ENCODE peak calls at places on chromosomes 2 and 18, in five cellular contexts. Q is stimulated activated CD4-positive, alpha-beta T cell treated with anti-CD3 and anti-CD28 coated beads, Interleukin-12 subunit alpha, Interleukin-12 subunit beta, amount 100 ng/mL, for 48 hours; K is choroid plexus epithelial cell; F is stimulated activated CD8-positive, alpha-beta memory T cell treated with anti-CD3 and anti-CD28 coated beads, Interleukin-2, amount 100 ng/mL, for 48 hours; T is stomach. R is an unnamed sample.

GRCh38 chr18:34322365-34323289 is 97.9 kb upstream of the NOL4 start:
- DNase-seq in K (peak; percentile 82), T (peak; percentile 59), F (no peak), Q (no peak), R (no peak)

GRCh38 chr2:239319261-239319661 is 81.6 kb downstream of the HDAC4 start:
- DNase-seq in T (peak; percentile 63), K (peak; percentile 76), F (no peak), Q (no peak), R (no peak)

GRCh38 chr18:79117791-79118190 is 48.6 kb downstream of the ATP9B start:
- DNase-seq in T (no peak), K (no peak), Q (no peak), F (no peak), R (no peak)

GRCh38 chr18:31044926-31045325 is 2.4 kb upstream of the DSC3 start:
- DNase-seq in Q (no peak), T (no peak), F (no peak), K (peak; percentile 15), R (no peak)

GRCh38 chr2:237298323-237299118 is 115.4 kb downstream of the COL6A3 start:
- DNase-seq in K (peak; percentile 77), F (no peak), Q (no peak), T (no peak), R (peak; percentile 83)

GRCh38 chr2:118845843-118846666 is 1.4 kb downstream of the EN1 start:
- DNase-seq in Q (no peak), F (no peak), K (no peak), T (no peak), R (no peak)

GRCh38 chr18:25097119-25098114 is 254.5 kb downstream of the ZNF521 start:
- DNase-seq in T (no peak), Q (no peak), K (peak; percentile 21), F (no peak), R (no peak)

GRCh38 chr18:9535430-9535972 is 60.2 kb downstream of the RALBP1 start:
- DNase-seq in Q (no peak), T (no peak), F (no peak), K (peak; percentile 98), R (peak; percentile 89)

GRCh38 chr2:51065276-51065675 is 33.3 kb upstream of the NRXN1 start:
- DNase-seq in K (peak; percentile 58), F (no peak), T (no peak), Q (no peak), R (no peak)

GRCh38 chr2:69046221-69046662 is 33.3 kb downstream of the ANTXR1 start:
- DNase-seq in Q (no peak), T (peak; percentile 46), F (no peak), K (peak; percentile 94), R (peak; percentile 64)

GRCh38 chr2:224442092-224442999 is 40.4 kb upstream of the FAM124B start:
- DNase-seq in F (no peak), Q (no peak), K (peak; percentile 29), T (no peak), R (no peak)

R was measured in AG04449.